ENCODE peak calls at places on chromosomes 4 and X, in ten cellular contexts. Z is left ventricle myocardium superior, T is suprapubic skin, K is NCI-H1092, J is HFF-Myc, I is T-helper 2 cell, Q is anterior cingulate cortex, V is lung, F is testis, C is fibroblast of the conjunctiva. G is an unnamed sample.

GRCh38 chr4:62709618-62710252 is 1509.6 kb downstream of the ADGRL3 start:
- DNase-seq in Z (no peak), T (no peak), K (peak), J (no peak), I (no peak), Q (no peak), V (no peak), F (peak), C (peak), G (no peak)

GRCh38 chr4:16159321-16159720 is 67.0 kb downstream of the TAPT1 start:
- DNase-seq in Z (no peak), T (no peak), K (no peak), J (no peak), I (no peak), Q (no peak), V (no peak), F (no peak), C (no peak), G (no peak)

GRCh38 chr4:25921922-25922321 is 7.9 kb downstream of the SMIM20 start:
- DNase-seq in Z (no peak), T (no peak), K (no peak), J (no peak), I (no peak), Q (no peak), V (no peak), F (no peak), C (no peak), G (no peak)

GRCh38 chr4:20543131-20543530 is 157.1 kb upstream of the PACRGL start:
- DNase-seq in Z (no peak), T (no peak), K (no peak), J (peak), I (no peak), Q (no peak), V (no peak), F (no peak), C (no peak), G (no peak)

GRCh38 chr4:15920723-15921591 is 17.6 kb downstream of the FGFBP1 start:
- DNase-seq in Z (no peak), T (no peak), K (no peak), J (peak), I (no peak), Q (no peak), V (peak), F (no peak), C (peak), G (no peak)

GRCh38 chr4:57233391-57233790 is 123.2 kb upstream of the IGFBP7 start:
- DNase-seq in Z (no peak), T (no peak), K (no peak), J (no peak), I (no peak), Q (no peak), V (no peak), F (no peak), C (peak), G (no peak)

GRCh38 chrX:7582191-7582590 is 260.8 kb upstream of the VCX start:
- DNase-seq in Z (no peak), T (no peak), K (peak), J (no peak), I (no peak), Q (no peak), V (no peak), F (no peak), C (no peak), G (no peak)

GRCh38 chr4:170391066-170391754 is 301.5 kb upstream of the AADAT start:
- DNase-seq in Z (no peak), T (no peak), K (no peak), J (no peak), I (no peak), Q (no peak), V (no peak), F (no peak), C (peak), G (no peak)

GRCh38 chr4:140851032-140851636 is 94.9 kb upstream of the TBC1D9 start:
- DNase-seq in Z (no peak), T (no peak), K (peak), J (peak), I (no peak), Q (no peak), V (peak), F (peak), C (peak), G (peak)

GRCh38 chrX:103488794-103489193 is 30.5 kb downstream of the RAB40A start:
- DNase-seq in Z (no peak), T (no peak), K (no peak), J (no peak), I (no peak), Q (no peak), V (no peak), F (no peak), C (no peak), G (no peak)

GRCh38 chr4:1369484-1370079 is 22.6 kb downstream of the UVSSA start:
- DNase-seq in Z (no peak), T (peak), K (no peak), J (no peak), I (no peak), Q (no peak), V (no peak), F (no peak), C (no peak), G (no peak)

G was measured in posterior cingulate gyrus.